ENCODE peak calls at places on chromosomes 4 and X, in five cellular contexts. U, X, N, G and R are unnamed samples.

GRCh38 chr4:118968006-118968405 is 79.4 kb downstream of the SYNPO2 start:
- DNase-seq in X (peak; percentile 52), U (peak; percentile 16), N (peak; percentile 87), G (peak; percentile 87), R (peak; percentile 81)

GRCh38 chrX:97260679-97261078 is 377.0 kb downstream of the RPA4 start:
- DNase-seq in G (no peak), N (no peak), X (no peak), U (no peak), R (no peak)

GRCh38 chrX:154136627-154137161 is 7.3 kb upstream of the OPN1LW start:
- DNase-seq in U (peak; percentile 51), N (peak; percentile 31), G (peak; percentile 25), X (peak; percentile 57), R (no peak)

GRCh38 chr4:99811117-99811516 is 5.5 kb upstream of the DAPP1 start:
- DNase-seq in N (no peak), U (no peak), X (no peak), G (no peak), R (no peak)

GRCh38 chr4:144518181-144518895 is 127.6 kb upstream of the HHIP start:
- DNase-seq in G (peak; percentile 7), U (no peak), N (no peak), X (no peak), R (no peak)

GRCh38 chrX:134636859-134637258 is 21.4 kb downstream of the PLAC1 start:
- DNase-seq in G (peak; percentile 44), N (peak; percentile 72), U (no peak), X (no peak), R (no peak)

GRCh38 chr4:86855572-86855971 is 6.4 kb upstream of the SLC10A6 start:
- DNase-seq in X (no peak), G (peak; percentile 81), N (peak; percentile 63), U (no peak), R (no peak)

GRCh38 chr4:187071896-187072295 is 348.2 kb upstream of the FAT1 start:
- DNase-seq in N (no peak), X (no peak), U (no peak), G (no peak), R (no peak)

GRCh38 chr4:80202190-80202711 is 4.9 kb downstream of the PRDM8 start:
- DNase-seq in G (peak; percentile 80), U (peak; percentile 79), X (peak; percentile 74), N (peak; percentile 60), R (no peak)

GRCh38 chr4:2792711-2793577 is at the start of gene SH3BP2:
- DNase-seq in N (no peak), U (peak; percentile 43), G (peak; percentile 49), X (peak; percentile 73), R (no peak)

GRCh38 chr4:86730310-86730709 is 118.9 kb downstream of the SLC10A6 start:
- DNase-seq in U (no peak), G (no peak), N (no peak), X (peak; percentile 1), R (no peak)